ENCODE peak calls at places on chromosome 15, in seven cellular contexts. One of them, this sample, is unnamed.

GRCh38 chr15:45121706-45122417 is 7.7 kb downstream of the DUOXA2 start:
- DNase-seq in sigmoid colon: no peak
- DNase-seq in AG09319: peak; percentile 18
- DNase-seq in CD8-positive, alpha-beta T cell: no peak
- DNase-seq in neural crest cell: no peak
- DNase-seq in WTC11: no peak
- DNase-seq in left ventricle myocardium inferior: no peak
- DNase-seq in this sample: no peak

GRCh38 chr15:49901867-49902775 is 216.9 kb downstream of the ATP8B4 start:
- DNase-seq in sigmoid colon: no peak
- DNase-seq in neural crest cell: no peak
- DNase-seq in CD8-positive, alpha-beta T cell: no peak
- DNase-seq in WTC11: no peak
- DNase-seq in left ventricle myocardium inferior: no peak
- DNase-seq in AG09319: no peak
- DNase-seq in this sample: no peak

GRCh38 chr15:31366169-31366734 is 39.6 kb downstream of the KLF13 start:
- DNase-seq in neural crest cell: no peak
- DNase-seq in left ventricle myocardium inferior: peak; percentile 64
- DNase-seq in CD8-positive, alpha-beta T cell: no peak
- DNase-seq in WTC11: no peak
- DNase-seq in sigmoid colon: peak; percentile 87
- DNase-seq in AG09319: no peak
- DNase-seq in this sample: no peak

GRCh38 chr15:75884041-75884440 is 19.6 kb upstream of the FBXO22 start:
- DNase-seq in CD8-positive, alpha-beta T cell: no peak
- DNase-seq in AG09319: no peak
- DNase-seq in sigmoid colon: no peak
- DNase-seq in neural crest cell: no peak
- DNase-seq in WTC11: no peak
- DNase-seq in left ventricle myocardium inferior: no peak
- DNase-seq in this sample: no peak

GRCh38 chr15:76752549-76752948 is 152.6 kb downstream of the SCAPER start:
- DNase-seq in sigmoid colon: no peak
- DNase-seq in neural crest cell: no peak
- DNase-seq in AG09319: no peak
- DNase-seq in CD8-positive, alpha-beta T cell: no peak
- DNase-seq in WTC11: no peak
- DNase-seq in left ventricle myocardium inferior: no peak
- DNase-seq in this sample: no peak

GRCh38 chr15:71109130-71109529 is 6.1 kb upstream of the THSD4 start:
- DNase-seq in sigmoid colon: peak; percentile 2
- DNase-seq in WTC11: no peak
- DNase-seq in neural crest cell: no peak
- DNase-seq in CD8-positive, alpha-beta T cell: no peak
- DNase-seq in AG09319: no peak
- DNase-seq in left ventricle myocardium inferior: no peak
- DNase-seq in this sample: no peak

GRCh38 chr15:46900992-46901391 is 816.3 kb upstream of the SEMA6D start:
- DNase-seq in WTC11: no peak
- DNase-seq in sigmoid colon: no peak
- DNase-seq in left ventricle myocardium inferior: no peak
- DNase-seq in CD8-positive, alpha-beta T cell: no peak
- DNase-seq in AG09319: no peak
- DNase-seq in neural crest cell: no peak
- DNase-seq in this sample: no peak

GRCh38 chr15:46260937-46261336 is 626.1 kb downstream of the SQOR start:
- DNase-seq in WTC11: peak; percentile 42
- DNase-seq in AG09319: no peak
- DNase-seq in neural crest cell: no peak
- DNase-seq in CD8-positive, alpha-beta T cell: no peak
- DNase-seq in left ventricle myocardium inferior: no peak
- DNase-seq in sigmoid colon: no peak
- DNase-seq in this sample: peak; percentile 69

GRCh38 chr15:52787123-52787503 is 3.0 kb downstream of the ONECUT1 start:
- DNase-seq in CD8-positive, alpha-beta T cell: no peak
- DNase-seq in neural crest cell: no peak
- DNase-seq in AG09319: no peak
- DNase-seq in left ventricle myocardium inferior: no peak
- DNase-seq in sigmoid colon: no peak
- DNase-seq in WTC11: peak; percentile 64
- DNase-seq in this sample: peak; percentile 27

GRCh38 chr15:25775317-25775912 is 87.7 kb downstream of the ATP10A start:
- DNase-seq in sigmoid colon: no peak
- DNase-seq in CD8-positive, alpha-beta T cell: no peak
- DNase-seq in neural crest cell: no peak
- DNase-seq in left ventricle myocardium inferior: peak; percentile 75
- DNase-seq in WTC11: no peak
- DNase-seq in AG09319: no peak
- DNase-seq in this sample: no peak

GRCh38 chr15:47484119-47484518 is 233.2 kb upstream of the SEMA6D start:
- DNase-seq in CD8-positive, alpha-beta T cell: no peak
- DNase-seq in sigmoid colon: no peak
- DNase-seq in WTC11: no peak
- DNase-seq in AG09319: no peak
- DNase-seq in neural crest cell: no peak
- DNase-seq in left ventricle myocardium inferior: no peak
- DNase-seq in this sample: no peak

GRCh38 chr15:62644874-62645755 is 397.4 kb upstream of the TPM1 start:
- DNase-seq in sigmoid colon: no peak
- DNase-seq in WTC11: no peak
- DNase-seq in left ventricle myocardium inferior: no peak
- DNase-seq in AG09319: no peak
- DNase-seq in neural crest cell: no peak
- DNase-seq in CD8-positive, alpha-beta T cell: no peak
- DNase-seq in this sample: peak; percentile 78

GRCh38 chr15:100718075-100718980 is 115.9 kb downstream of the ASB7 start:
- DNase-seq in CD8-positive, alpha-beta T cell: no peak
- DNase-seq in AG09319: no peak
- DNase-seq in neural crest cell: no peak
- DNase-seq in sigmoid colon: peak; percentile 45
- DNase-seq in left ventricle myocardium inferior: no peak
- DNase-seq in WTC11: no peak
- DNase-seq in this sample: no peak

GRCh38 chr15:78244101-78244500 is 9.7 kb upstream of the ACSBG1 start:
- DNase-seq in WTC11: no peak
- DNase-seq in AG09319: no peak
- DNase-seq in CD8-positive, alpha-beta T cell: no peak
- DNase-seq in left ventricle myocardium inferior: no peak
- DNase-seq in sigmoid colon: peak; percentile 43
- DNase-seq in neural crest cell: no peak
- DNase-seq in this sample: no peak

GRCh38 chr15:77538793-77539487 is 93.8 kb downstream of the LINGO1 start:
- DNase-seq in WTC11: no peak
- DNase-seq in left ventricle myocardium inferior: no peak
- DNase-seq in AG09319: no peak
- DNase-seq in neural crest cell: no peak
- DNase-seq in CD8-positive, alpha-beta T cell: no peak
- DNase-seq in sigmoid colon: peak; percentile 49
- DNase-seq in this sample: no peak

GRCh38 chr15:100199711-100200286 is 142.0 kb downstream of the ADAMTS17 start:
- DNase-seq in neural crest cell: no peak
- DNase-seq in CD8-positive, alpha-beta T cell: no peak
- DNase-seq in AG09319: no peak
- DNase-seq in WTC11: no peak
- DNase-seq in sigmoid colon: no peak
- DNase-seq in left ventricle myocardium inferior: no peak
- DNase-seq in this sample: no peak

GRCh38 chr15:78711638-78712037 is 70.6 kb upstream of the CHRNB4 start:
- DNase-seq in sigmoid colon: no peak
- DNase-seq in AG09319: no peak
- DNase-seq in left ventricle myocardium inferior: no peak
- DNase-seq in WTC11: no peak
- DNase-seq in neural crest cell: no peak
- DNase-seq in CD8-positive, alpha-beta T cell: no peak
- DNase-seq in this sample: no peak

DNA sequence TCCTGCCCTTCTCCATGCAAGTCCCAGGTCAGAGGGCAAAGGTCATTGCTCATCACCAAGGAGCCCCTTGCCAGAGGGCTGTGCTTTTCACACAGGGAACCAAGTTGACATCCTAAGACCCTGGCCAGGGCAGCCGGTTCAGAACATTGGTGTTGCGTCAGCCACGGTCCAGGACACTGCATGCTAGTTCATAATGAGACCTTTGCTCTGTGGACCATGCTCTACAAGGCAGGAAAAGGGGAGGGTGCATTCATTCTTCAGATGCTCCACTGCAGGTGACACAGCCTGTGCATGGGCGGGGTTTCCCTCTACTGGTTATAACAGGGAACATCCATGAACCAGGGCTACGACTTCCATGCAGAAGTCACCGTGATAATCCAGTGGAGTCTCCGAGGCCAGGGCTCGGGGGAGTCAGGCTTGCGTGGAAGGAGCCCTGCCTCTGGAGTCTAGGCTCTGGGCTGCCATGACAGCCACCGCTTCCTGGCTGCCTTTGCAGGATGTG is 81.6 kb downstream of the OCA2 start:
- DNase-seq in AG09319: no peak
- DNase-seq in neural crest cell: no peak
- DNase-seq in left ventricle myocardium inferior: no peak
- DNase-seq in CD8-positive, alpha-beta T cell: no peak
- DNase-seq in sigmoid colon: no peak
- DNase-seq in WTC11: peak; percentile 31
- DNase-seq in this sample: peak; percentile 76
- TF ChIP-seq CTCF in AG09319: no peak
- TF ChIP-seq CTCF in neural crest cell: peak; percentile 49
- TF ChIP-seq CTCF in left ventricle myocardium inferior: peak; percentile 37
- TF ChIP-seq CTCF in CD8-positive, alpha-beta T cell: no peak
- TF ChIP-seq CTCF in sigmoid colon: no peak
- TF ChIP-seq CTCF in WTC11: no peak
- TF ChIP-seq CTCF in this sample: peak; percentile 81

GRCh38 chr15:69724331-69724730 is 271.7 kb downstream of the RPLP1 start:
- DNase-seq in sigmoid colon: no peak
- DNase-seq in AG09319: no peak
- DNase-seq in neural crest cell: no peak
- DNase-seq in WTC11: no peak
- DNase-seq in CD8-positive, alpha-beta T cell: no peak
- DNase-seq in left ventricle myocardium inferior: no peak
- DNase-seq in this sample: no peak

GRCh38 chr15:69725957-69726356 is 273.3 kb downstream of the RPLP1 start:
- DNase-seq in AG09319: no peak
- DNase-seq in WTC11: no peak
- DNase-seq in left ventricle myocardium inferior: peak; percentile 18
- DNase-seq in neural crest cell: no peak
- DNase-seq in CD8-positive, alpha-beta T cell: no peak
- DNase-seq in sigmoid colon: no peak
- DNase-seq in this sample: no peak

GRCh38 chr15:69722924-69723323 is 270.3 kb downstream of the RPLP1 start:
- DNase-seq in neural crest cell: no peak
- DNase-seq in AG09319: no peak
- DNase-seq in CD8-positive, alpha-beta T cell: no peak
- DNase-seq in left ventricle myocardium inferior: no peak
- DNase-seq in sigmoid colon: no peak
- DNase-seq in WTC11: no peak
- DNase-seq in this sample: no peak

GRCh38 chr15:69725210-69725609 is 272.6 kb downstream of the RPLP1 start:
- DNase-seq in AG09319: no peak
- DNase-seq in left ventricle myocardium inferior: no peak
- DNase-seq in neural crest cell: no peak
- DNase-seq in WTC11: no peak
- DNase-seq in sigmoid colon: no peak
- DNase-seq in CD8-positive, alpha-beta T cell: no peak
- DNase-seq in this sample: no peak

DNA sequence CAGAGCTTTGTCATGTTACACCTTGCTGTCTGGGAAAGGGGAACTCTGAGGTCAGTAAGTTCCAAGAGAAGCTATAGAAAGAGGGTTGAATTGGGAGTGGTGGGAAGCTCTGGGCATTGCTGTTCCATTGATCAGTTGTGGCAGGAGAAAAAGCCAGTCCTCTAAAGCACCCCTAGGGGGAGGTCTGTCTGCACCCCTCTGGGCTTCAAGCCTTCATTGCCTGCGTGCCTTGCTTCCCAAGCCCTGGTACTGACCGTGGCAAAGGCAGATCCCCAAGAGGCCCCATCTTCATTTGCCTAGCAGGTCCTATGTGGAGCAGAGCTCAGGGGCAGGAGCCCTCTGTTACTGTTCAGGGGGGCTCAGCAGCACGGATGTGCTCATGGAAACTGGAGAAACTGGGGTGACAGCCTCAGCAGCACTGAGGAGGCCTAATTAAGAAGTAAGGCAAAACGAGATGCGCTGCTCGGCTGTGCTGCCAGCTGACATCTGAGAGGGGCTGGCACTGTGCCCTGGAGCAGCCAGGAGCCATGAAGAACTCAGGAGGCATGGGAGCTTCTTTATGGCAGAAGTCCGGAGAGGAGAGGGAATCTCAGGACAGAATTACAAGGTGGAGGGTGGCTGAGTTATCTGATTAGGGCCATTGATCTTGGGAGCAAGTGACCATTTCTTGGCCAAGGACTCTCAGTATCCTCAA is 270.9 kb downstream of the RPLP1 start:
- DNase-seq in WTC11: peak; percentile 28
- DNase-seq in CD8-positive, alpha-beta T cell: no peak
- DNase-seq in neural crest cell: no peak
- DNase-seq in AG09319: no peak
- DNase-seq in left ventricle myocardium inferior: peak; percentile 25
- DNase-seq in sigmoid colon: peak; percentile 78
- DNase-seq in this sample: peak; percentile 29
- TF ChIP-seq CTCF in WTC11: no peak
- TF ChIP-seq CTCF in CD8-positive, alpha-beta T cell: no peak
- TF ChIP-seq CTCF in neural crest cell: no peak
- TF ChIP-seq CTCF in AG09319: no peak
- TF ChIP-seq CTCF in left ventricle myocardium inferior: no peak
- TF ChIP-seq CTCF in sigmoid colon: no peak
- TF ChIP-seq CTCF in this sample: peak; percentile 65

GRCh38 chr15:57345584-57345983 is 30.7 kb upstream of the CGNL1 start:
- DNase-seq in sigmoid colon: no peak
- DNase-seq in WTC11: peak; percentile 62
- DNase-seq in left ventricle myocardium inferior: no peak
- DNase-seq in CD8-positive, alpha-beta T cell: no peak
- DNase-seq in neural crest cell: no peak
- DNase-seq in AG09319: no peak
- DNase-seq in this sample: peak; percentile 77
- TF ChIP-seq CTCF in sigmoid colon: no peak
- TF ChIP-seq CTCF in WTC11: no peak
- TF ChIP-seq CTCF in left ventricle myocardium inferior: peak; percentile 33
- TF ChIP-seq CTCF in CD8-positive, alpha-beta T cell: no peak
- TF ChIP-seq CTCF in neural crest cell: no peak
- TF ChIP-seq CTCF in AG09319: peak; percentile 6
- TF ChIP-seq CTCF in this sample: peak; percentile 84

DNA sequence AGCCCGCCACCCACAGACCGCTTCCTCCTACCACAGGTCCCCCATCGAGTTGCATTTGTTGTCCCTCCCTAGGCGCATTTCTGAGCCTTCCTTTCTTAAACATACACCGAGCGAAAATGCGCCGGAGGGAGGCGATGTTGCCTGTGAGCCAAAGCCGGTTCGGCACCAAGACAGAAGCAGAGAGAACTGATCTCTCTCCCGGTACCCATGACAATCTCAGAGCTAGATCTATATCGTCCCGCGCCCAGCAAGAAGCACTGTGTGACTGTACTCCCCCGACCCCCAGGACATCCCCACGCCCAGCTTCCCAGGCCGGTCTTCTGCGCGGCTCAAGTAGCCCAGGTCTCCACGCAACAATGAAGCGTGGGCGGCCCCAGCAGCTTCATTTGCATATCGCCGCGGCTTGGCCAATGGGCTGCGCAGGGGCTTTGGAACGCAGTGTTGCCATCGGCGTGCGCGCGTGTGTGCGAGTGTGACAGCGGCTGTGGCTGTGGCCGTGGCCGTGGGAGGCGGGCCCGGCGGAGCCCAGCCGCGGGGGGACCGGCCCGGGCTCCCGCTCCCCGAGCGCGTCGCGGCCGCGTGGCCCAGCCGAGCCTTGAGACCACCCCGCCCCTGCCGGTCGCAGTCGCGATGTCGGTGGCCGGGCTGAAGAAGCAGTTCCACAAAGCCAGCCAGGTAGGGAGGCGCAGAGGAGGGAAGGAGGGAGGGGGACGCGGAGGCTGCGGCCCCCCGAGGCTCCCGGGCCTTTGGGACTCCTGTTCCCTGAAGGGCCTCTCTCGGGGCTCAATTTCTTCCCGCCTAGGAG is at the start of gene SH3GL3:
- DNase-seq in neural crest cell: peak; percentile 76
- DNase-seq in AG09319: no peak
- DNase-seq in sigmoid colon: peak; percentile 91
- DNase-seq in CD8-positive, alpha-beta T cell: peak; percentile 33
- DNase-seq in left ventricle myocardium inferior: peak; percentile 76
- DNase-seq in WTC11: peak; percentile 79
- DNase-seq in this sample: peak; percentile 89
- TF ChIP-seq CTCF in neural crest cell: peak; percentile 62
- TF ChIP-seq CTCF in AG09319: peak; percentile 46
- TF ChIP-seq CTCF in sigmoid colon: no peak
- TF ChIP-seq CTCF in CD8-positive, alpha-beta T cell: no peak
- TF ChIP-seq CTCF in left ventricle myocardium inferior: peak; percentile 32
- TF ChIP-seq CTCF in WTC11: no peak
- TF ChIP-seq CTCF in this sample: peak; percentile 63

This sample was measured in WERI-Rb-1.